ENCODE peak calls at places on chromosomes 11 and 22, in seven cellular contexts. N is K562, Z is aorta, I is testis, E is thoracic aorta, V is sigmoid colon, O is left ventricle myocardium inferior. A is an unnamed sample.

GRCh38 chr11:72773291-72773690 is 20.6 kb downstream of the STARD10 start:
- DNase-seq in N (peak; percentile 52), Z (no peak), I (peak; percentile 42), E (no peak), V (peak; percentile 88), O (peak; percentile 38), A (peak; percentile 39)

GRCh38 chr11:125164422-125165110 is at the start of gene PKNOX2:
- DNase-seq in N (peak; percentile 71), Z (peak; percentile 85), I (peak; percentile 82), E (peak; percentile 25), V (peak; percentile 92), O (peak; percentile 82), A (peak; percentile 86)

GRCh38 chr11:117481036-117481435 is 153.4 kb downstream of the CEP164 start:
- DNase-seq in N (no peak), Z (no peak), I (no peak), E (no peak), V (no peak), O (no peak), A (no peak)

GRCh38 chr11:35488117-35488516 is 37.3 kb downstream of the PAMR1 start:
- DNase-seq in N (no peak), Z (no peak), I (no peak), E (no peak), V (no peak), O (no peak), A (no peak)

GRCh38 chr11:75325713-75326438 is 25.6 kb downstream of the ARRB1 start:
- DNase-seq in N (peak; percentile 40), Z (peak; percentile 84), I (no peak), E (peak; percentile 56), V (peak; percentile 89), O (peak; percentile 70), A (no peak)

GRCh38 chr22:44668190-44668885 is 33.7 kb upstream of the PRR5 start:
- DNase-seq in N (peak; percentile 45), Z (no peak), I (no peak), E (no peak), V (peak; percentile 64), O (no peak), A (peak; percentile 52)

GRCh38 chr11:2097998-2098690 is 41.0 kb downstream of the IGF2 start:
- DNase-seq in N (no peak), Z (no peak), I (no peak), E (no peak), V (peak; percentile 60), O (no peak), A (no peak)

GRCh38 chr11:17430616-17431015 is 42.2 kb upstream of the KCNJ11 start:
- DNase-seq in N (no peak), Z (no peak), I (no peak), E (no peak), V (no peak), O (no peak), A (no peak)

GRCh38 chr11:57801185-57801490 is 39.5 kb downstream of the CTNND1 start:
- DNase-seq in N (no peak), Z (no peak), I (no peak), E (no peak), V (no peak), O (no peak), A (no peak)

GRCh38 chr11:44755553-44756505 is 29.1 kb downstream of the TSPAN18 start:
- DNase-seq in N (no peak), Z (no peak), I (no peak), E (no peak), V (peak; percentile 92), O (no peak), A (no peak)

GRCh38 chr11:9473408-9473807 is 12.6 kb downstream of the ZNF143 start:
- DNase-seq in N (no peak), Z (no peak), I (no peak), E (no peak), V (no peak), O (no peak), A (peak; percentile 35)

GRCh38 chr11:13271060-13271693 is 6.4 kb upstream of the BMAL1 start:
- DNase-seq in N (no peak), Z (no peak), I (no peak), E (no peak), V (no peak), O (no peak), A (no peak)

GRCh38 chr11:134243913-134244312 is 9.2 kb downstream of the THYN1 start:
- DNase-seq in N (no peak), Z (no peak), I (no peak), E (no peak), V (no peak), O (no peak), A (no peak)

GRCh38 chr11:10205928-10206327 is 88.1 kb downstream of the SBF2 start:
- DNase-seq in N (no peak), Z (no peak), I (no peak), E (no peak), V (no peak), O (no peak), A (peak; percentile 26)

GRCh38 chr11:123260511-123261211 is 65.6 kb upstream of the CLMP start:
- DNase-seq in N (no peak), Z (no peak), I (no peak), E (no peak), V (no peak), O (no peak), A (no peak)

GRCh38 chr22:44472583-44472982 is 25.4 kb downstream of the RTL6 start:
- DNase-seq in N (no peak), Z (no peak), I (no peak), E (no peak), V (no peak), O (no peak), A (no peak)

GRCh38 chr11:128238521-128239222 is 348.7 kb downstream of the ETS1 start:
- DNase-seq in N (no peak), Z (no peak), I (no peak), E (no peak), V (no peak), O (no peak), A (no peak)

GRCh38 chr11:76690736-76691135 is 20.2 kb upstream of the LRRC32 start:
- DNase-seq in N (no peak), Z (no peak), I (no peak), E (no peak), V (no peak), O (no peak), A (no peak)

GRCh38 chr22:20127318-20127868 is 4.2 kb upstream of the ZDHHC8 start:
- DNase-seq in N (no peak), Z (no peak), I (no peak), E (no peak), V (no peak), O (no peak), A (peak; percentile 44)

GRCh38 chr11:44572884-44573283 is 7.4 kb downstream of the CD82 start:
- DNase-seq in N (no peak), Z (no peak), I (peak; percentile 53), E (no peak), V (no peak), O (no peak), A (no peak)

GRCh38 chr22:38262051-38262795 is 10.6 kb downstream of the TMEM184B start:
- DNase-seq in N (peak; percentile 57), Z (peak; percentile 61), I (no peak), E (no peak), V (peak; percentile 79), O (peak; percentile 50), A (peak; percentile 67)

GRCh38 chr11:65445604-65446445 is 23.2 kb downstream of the NEAT1 start:
- DNase-seq in N (no peak), Z (no peak), I (no peak), E (no peak), V (peak; percentile 76), O (no peak), A (no peak)

GRCh38 chr11:2100361-2101170 is 38.6 kb downstream of the IGF2 start:
- DNase-seq in N (peak; percentile 37), Z (no peak), I (peak; percentile 58), E (no peak), V (peak; percentile 53), O (peak; percentile 65), A (no peak)

GRCh38 chr11:48006301-48006992 is 26.1 kb downstream of the PTPRJ start:
- DNase-seq in N (peak; percentile 64), Z (no peak), I (no peak), E (no peak), V (no peak), O (no peak), A (no peak)

DNA sequence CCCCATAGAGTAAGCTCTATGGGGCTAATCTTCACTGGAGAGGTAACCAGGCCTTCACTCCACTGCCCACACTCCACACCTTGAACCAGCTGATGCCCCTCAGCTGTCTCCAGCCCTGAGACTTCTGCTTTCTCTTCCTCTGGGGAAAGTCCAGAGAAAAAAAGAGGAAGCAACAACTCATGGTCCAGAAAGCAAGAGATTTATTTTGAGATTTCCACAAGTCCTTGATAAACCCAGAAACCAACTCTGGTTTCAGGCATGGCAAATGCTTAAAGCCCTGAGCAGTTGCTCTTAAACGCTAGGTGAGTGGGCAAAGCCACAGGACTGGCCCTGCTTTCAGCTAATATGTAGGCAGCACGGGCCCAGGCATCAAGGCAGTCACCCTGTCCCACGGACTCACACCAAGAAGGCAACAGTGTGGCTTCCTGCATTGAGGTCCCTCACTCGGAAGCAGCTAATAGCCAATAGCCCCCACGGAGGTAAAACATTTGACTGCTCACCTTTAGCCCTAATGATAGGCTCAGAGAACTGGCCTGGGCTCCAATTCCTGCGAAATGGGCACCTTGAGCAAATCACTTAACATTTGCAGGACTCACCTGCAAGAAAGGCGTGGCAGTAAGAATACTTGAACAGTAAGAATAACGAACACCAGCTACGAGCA is 4.3 kb downstream of the CYB561A3 start:
- DNase-seq in N (no peak), Z (no peak), I (no peak), E (no peak), V (no peak), O (no peak), A (no peak)
- H3K27ac ChIP-seq in N (no peak overlapping the region), Z (no peak overlapping the region), I (no peak overlapping the region), E (no peak overlapping the region), V (no peak overlapping the region), O (no peak overlapping the region), A (no peak overlapping the region)

DNA sequence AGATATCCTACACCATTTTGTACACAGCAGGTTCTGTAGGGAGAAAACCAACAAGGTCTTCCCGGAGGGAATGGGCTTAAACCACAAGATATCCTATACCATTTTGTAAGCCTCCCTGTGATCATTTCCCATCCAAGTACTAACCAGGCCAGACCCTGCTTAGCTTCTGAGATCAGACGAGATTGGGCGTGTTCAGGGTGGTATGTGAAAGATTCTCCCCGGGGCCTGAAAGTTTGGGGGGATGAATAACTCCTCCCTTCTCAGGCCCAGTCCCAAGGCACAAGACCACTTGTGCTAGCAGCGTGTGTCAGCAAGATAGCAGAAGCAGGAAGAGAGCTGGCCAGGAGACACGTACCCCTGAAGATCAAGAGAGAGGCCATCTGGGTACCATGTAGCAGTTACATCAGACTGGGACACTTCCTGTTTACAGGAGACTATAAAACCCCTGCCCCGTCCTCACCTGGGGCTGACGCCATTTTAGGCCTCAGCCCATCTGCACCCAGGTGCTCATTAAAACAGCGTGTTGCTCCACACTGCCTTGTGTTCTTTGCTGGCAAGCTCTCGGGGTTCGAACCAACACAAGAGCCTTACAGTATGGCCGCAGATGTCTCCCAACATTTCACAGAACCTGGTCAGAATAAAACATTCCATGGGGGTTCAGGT is 17.3 kb downstream of the MIF start:
- DNase-seq in N (no peak), Z (no peak), I (no peak), E (no peak), V (no peak), O (no peak), A (no peak)
- H3K27ac ChIP-seq in N (no peak overlapping the region), Z (no peak overlapping the region), I (no peak overlapping the region), E (no peak overlapping the region), V (no peak overlapping the region), O (no peak overlapping the region), A (no peak overlapping the region)

GRCh38 chr22:28505416-28506156 is 174.1 kb downstream of the TTC28 start:
- DNase-seq in N (no peak), Z (peak; percentile 43), I (peak; percentile 32), E (no peak), V (no peak), O (no peak), A (no peak)
- H3K27ac ChIP-seq in N (no peak overlapping the region), Z (no peak overlapping the region), I (peak overlapping the region; percentile 43), E (no peak overlapping the region), V (no peak overlapping the region), O (no peak overlapping the region), A (no peak overlapping the region)

GRCh38 chr11:113876798-113877672 is 1.7 kb upstream of the USP28 start:
- DNase-seq in N (peak; percentile 21), Z (no peak), I (no peak), E (no peak), V (no peak), O (no peak), A (no peak)
- H3K27ac ChIP-seq in N (peak overlapping the region; percentile 88), Z (no peak overlapping the region), I (peak overlapping the region; percentile 96), E (no peak overlapping the region), V (no peak overlapping the region), O (no peak overlapping the region), A (peak overlapping the region; percentile 91)